ENCODE peak calls at places on chromosomes 12 and 14, in nine cellular contexts. G is lung, T is A549, M is neuronal stem cell, Z is mesenchymal stem cell, L is upper lobe of right lung, H is IMR-90, U is keratinocyte, R is esophagus squamous epithelium. B is an unnamed sample. For H3K9me3, the result is how much of the 10 kb centered on the place peaks cover.

GRCh38 chr14:65164068-65164824 is 61.9 kb upstream of the MAX start:
- DNase-seq in G (no peak), T (peak), M (peak), Z (peak), L (no peak), H (peak), U (no peak), R (no peak), B (peak)

GRCh38 chr14:96783306-96784224 is 13.6 kb upstream of the VRK1 start:
- DNase-seq in G (peak), T (no peak), M (no peak), Z (no peak), L (no peak), H (no peak), U (peak), R (no peak), B (no peak)

GRCh38 chr14:79663453-79663852 is 547.9 kb downstream of the DIO2 start:
- DNase-seq in G (no peak), T (no peak), M (no peak), Z (no peak), L (no peak), H (no peak), U (no peak), R (no peak), B (no peak)

GRCh38 chr12:86376052-86376451 is 119.9 kb upstream of the MGAT4C start:
- DNase-seq in G (no peak), T (peak), M (no peak), Z (no peak), L (no peak), H (no peak), U (no peak), R (no peak), B (no peak)

GRCh38 chr12:96255077-96255476 is 60.9 kb downstream of the ELK3 start:
- DNase-seq in G (peak), T (no peak), M (no peak), Z (peak), L (no peak), H (peak), U (no peak), R (no peak), B (no peak)

GRCh38 chr12:18141583-18141982 is 51.6 kb upstream of the RERGL start:
- DNase-seq in G (no peak), T (no peak), M (no peak), Z (no peak), L (no peak), H (no peak), U (peak), R (no peak), B (no peak)

GRCh38 chr14:38716871-38717270 is 386.2 kb downstream of the SEC23A start:
- DNase-seq in G (no peak), T (no peak), M (no peak), Z (no peak), L (no peak), H (no peak), U (no peak), R (no peak), B (peak)

GRCh38 chr14:26204362-26204953 is 393.4 kb downstream of the NOVA1 start:
- DNase-seq in G (no peak), T (no peak), M (peak), Z (peak), L (no peak), H (no peak), U (no peak), R (no peak), B (no peak)

GRCh38 chr14:93150227-93151206 is 34.2 kb downstream of the MOAP1 start:
- DNase-seq in G (no peak), T (no peak), M (no peak), Z (no peak), L (no peak), H (no peak), U (peak), R (no peak), B (no peak)

DNA sequence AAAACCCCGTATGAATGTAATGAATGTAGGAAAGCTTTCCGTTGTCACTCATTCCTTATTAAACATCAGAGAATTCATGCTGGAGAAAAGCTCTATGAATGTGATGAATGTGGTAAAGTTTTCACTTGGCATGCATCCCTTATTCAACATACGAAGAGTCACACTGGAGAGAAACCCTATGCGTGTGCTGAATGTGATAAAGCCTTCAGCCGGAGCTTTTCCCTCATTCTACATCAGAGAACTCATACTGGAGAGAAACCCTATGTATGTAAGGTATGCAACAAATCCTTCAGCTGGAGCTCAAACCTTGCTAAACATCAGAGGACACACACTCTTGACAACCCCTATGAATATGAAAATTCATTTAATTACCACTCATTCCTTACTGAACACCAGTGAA is 23.8 kb downstream of the ZNF891 start:
- DNase-seq in G (no peak), T (peak), M (no peak), Z (peak), L (no peak), H (no peak), U (no peak), R (no peak), B (no peak)
- H3K9me3 ChIP-seq in G (half or more), T (half or more), M (under half), Z (half or more), L (half or more), H (half or more), U (under half), R (half or more), B (half or more)

GRCh38 chr14:34331728-34332623 is 130.1 kb downstream of the SPTSSA start:
- DNase-seq in G (peak), T (peak), M (peak), Z (peak), L (peak), H (peak), U (no peak), R (no peak), B (peak)
- H3K4me3 ChIP-seq in G (no peak), T (no peak), M (no peak), Z (no peak), L (no peak), H (no peak), U (no peak), R (no peak), B (peak)

GRCh38 chr12:8037947-8038346 is 5.4 kb downstream of the FOXJ2 start:
- DNase-seq in G (no peak), T (no peak), M (no peak), Z (no peak), L (no peak), H (no peak), U (no peak), R (no peak), B (no peak)
- H3K27ac ChIP-seq in G (peak), T (no peak), M (no peak), Z (no peak), L (no peak), H (no peak), U (peak), R (peak), B (no peak)

DNA sequence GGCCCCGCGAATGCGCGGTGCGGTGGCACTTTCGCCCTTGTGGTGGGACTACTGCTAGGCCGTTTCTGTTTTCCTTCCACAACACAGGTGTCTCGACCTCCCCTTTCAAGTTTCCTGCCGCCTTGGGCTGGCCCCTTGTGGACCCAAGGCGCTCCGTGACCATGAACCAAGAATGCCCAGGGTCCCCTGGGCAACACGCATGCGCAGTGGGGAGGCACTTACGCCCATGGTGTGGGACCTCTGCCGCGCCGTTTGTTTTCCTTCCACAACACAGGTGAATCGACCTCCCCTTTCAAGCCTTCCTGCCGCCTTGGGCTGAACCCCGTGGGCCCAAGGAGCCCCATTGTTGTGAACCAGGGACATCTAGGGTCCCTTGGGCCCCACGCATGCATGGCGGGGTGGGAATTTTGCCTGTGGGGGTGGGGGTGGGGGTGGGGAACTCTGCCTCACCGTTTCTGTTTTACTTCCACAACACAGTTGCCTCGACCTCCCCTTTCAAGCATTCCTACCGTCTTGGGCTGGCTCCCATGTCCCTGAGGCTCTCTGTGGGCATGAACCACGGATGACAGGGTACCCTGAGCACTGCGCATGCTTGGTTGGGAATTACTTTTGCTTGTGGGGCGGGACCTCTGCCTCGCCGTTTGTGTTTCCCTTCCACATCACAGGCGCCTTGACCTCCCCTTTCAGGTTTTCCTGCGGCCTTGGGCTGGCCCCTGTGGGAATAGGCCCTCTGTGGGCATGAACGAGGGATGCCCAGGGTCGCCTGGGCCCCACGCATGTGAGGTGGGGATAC is 355.1 kb downstream of the ALG10 start:
- DNase-seq in G (no peak), T (no peak), M (no peak), Z (no peak), L (no peak), H (no peak), U (no peak), R (no peak), B (no peak)
- H3K9me3 ChIP-seq in G (under half), T (under half), M (half or more), Z (under half), L (under half), H (under half), U (under half), R (half or more), B (under half)

GRCh38 chr12:124654666-124655316 is 87.4 kb upstream of the NCOR2 start:
- DNase-seq in G (peak), T (no peak), M (no peak), Z (no peak), L (peak), H (no peak), U (no peak), R (no peak), B (no peak)
- H3K4me3 ChIP-seq in G (no peak), T (no peak), M (no peak), Z (peak), L (peak), H (no peak), U (no peak), R (no peak), B (no peak)

GRCh38 chr14:81536125-81536771 is 2.6 kb upstream of the SEL1L start:
- DNase-seq in G (no peak), T (no peak), M (no peak), Z (no peak), L (no peak), H (no peak), U (no peak), R (no peak), B (no peak)

GRCh38 chr14:81533212-81533535 is 479 bp downstream of the SEL1L start:
- DNase-seq in G (no peak), T (no peak), M (no peak), Z (no peak), L (no peak), H (no peak), U (no peak), R (no peak), B (no peak)

GRCh38 chr14:81535399-81536124 is 1.9 kb upstream of the SEL1L start:
- DNase-seq in G (no peak), T (no peak), M (no peak), Z (no peak), L (no peak), H (no peak), U (no peak), R (no peak), B (no peak)

GRCh38 chr14:81534510-81535074 is 939 bp upstream of the SEL1L start:
- DNase-seq in G (no peak), T (no peak), M (no peak), Z (no peak), L (no peak), H (no peak), U (no peak), R (no peak), B (no peak)

DNA sequence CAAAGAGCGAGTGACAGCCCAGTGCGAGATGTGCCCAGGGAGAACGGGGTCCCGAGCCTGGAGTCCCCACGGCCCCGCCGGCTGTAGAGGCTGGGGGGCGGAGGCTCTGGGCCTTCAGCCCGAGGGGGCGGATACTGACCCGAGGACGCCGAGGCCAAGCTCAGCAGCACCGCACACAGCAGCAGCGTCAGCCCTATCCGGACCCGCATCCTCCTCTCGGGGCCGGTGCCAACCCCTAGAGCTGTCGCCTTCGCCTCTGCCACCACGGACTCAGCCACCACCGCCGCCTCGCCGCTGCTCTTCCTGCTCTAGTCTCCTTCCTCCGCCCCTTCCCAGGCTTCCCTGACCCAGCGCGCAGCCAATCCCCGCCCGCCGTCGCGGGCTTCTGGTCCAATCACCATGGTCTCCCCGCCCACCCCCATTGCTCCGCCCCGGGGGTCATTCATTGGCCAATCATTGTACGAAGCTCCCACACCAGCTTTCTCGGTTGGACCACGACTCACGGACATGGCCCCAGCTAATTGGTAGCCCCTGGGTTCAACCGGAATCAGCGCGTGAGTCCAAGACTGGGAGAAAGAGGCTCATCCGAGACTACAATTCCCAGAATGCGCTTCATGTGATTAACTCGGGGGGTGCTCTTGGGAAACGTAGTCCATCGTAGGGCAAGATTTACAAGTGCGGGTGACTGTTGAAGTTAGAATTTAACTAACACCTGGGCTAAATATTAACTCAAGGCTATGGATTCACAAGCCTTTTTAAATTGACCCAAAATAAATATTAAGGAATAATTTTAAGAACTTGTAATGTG is at the start of gene SEL1L:
- DNase-seq in G (peak), T (peak), M (peak), Z (peak), L (peak), H (peak), U (peak), R (peak), B (peak)
- H3K27ac ChIP-seq in G (peak), T (peak), M (no peak), Z (no peak), L (peak), H (peak), U (peak), R (peak), B (no peak)

DNA sequence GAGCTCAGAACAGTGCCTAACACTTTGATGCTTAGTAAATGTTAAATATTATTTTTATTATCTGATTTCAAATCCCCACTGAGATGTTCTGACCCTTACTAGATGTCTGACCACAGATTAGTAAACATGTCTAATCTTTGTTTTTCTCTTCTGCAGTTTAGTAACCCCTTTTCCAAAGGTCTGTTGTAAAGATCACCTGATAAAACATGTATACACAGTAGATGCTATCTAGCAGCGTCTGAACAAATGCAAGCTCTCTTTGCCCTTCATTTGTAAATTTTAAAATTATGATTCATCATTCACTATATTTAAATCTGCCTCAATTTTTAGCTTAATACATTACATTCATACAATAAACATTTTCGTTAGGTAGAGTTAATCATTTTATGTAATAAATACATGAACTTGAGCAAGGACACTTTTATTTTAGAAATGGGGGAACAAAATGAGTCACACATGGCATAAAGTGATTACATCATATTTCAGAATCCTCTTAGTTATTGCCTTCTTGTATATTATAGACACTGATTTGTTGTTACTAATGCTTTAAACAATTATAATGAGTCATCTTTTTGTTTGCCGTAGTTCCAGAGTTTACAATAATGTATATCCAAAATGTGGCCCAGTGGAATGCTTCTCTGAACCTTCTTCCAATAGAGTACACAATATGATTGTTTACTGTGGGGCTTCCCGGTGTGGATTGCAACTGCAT is 1.7 kb upstream of the OR4K5 start:
- DNase-seq in G (no peak), T (no peak), M (no peak), Z (no peak), L (no peak), H (no peak), U (no peak), R (no peak), B (no peak)
- H3K9me3 ChIP-seq in G (under half), T (under half), M (under half), Z (under half), L (under half), H (under half), U (under half), R (under half), B (under half)

DNA sequence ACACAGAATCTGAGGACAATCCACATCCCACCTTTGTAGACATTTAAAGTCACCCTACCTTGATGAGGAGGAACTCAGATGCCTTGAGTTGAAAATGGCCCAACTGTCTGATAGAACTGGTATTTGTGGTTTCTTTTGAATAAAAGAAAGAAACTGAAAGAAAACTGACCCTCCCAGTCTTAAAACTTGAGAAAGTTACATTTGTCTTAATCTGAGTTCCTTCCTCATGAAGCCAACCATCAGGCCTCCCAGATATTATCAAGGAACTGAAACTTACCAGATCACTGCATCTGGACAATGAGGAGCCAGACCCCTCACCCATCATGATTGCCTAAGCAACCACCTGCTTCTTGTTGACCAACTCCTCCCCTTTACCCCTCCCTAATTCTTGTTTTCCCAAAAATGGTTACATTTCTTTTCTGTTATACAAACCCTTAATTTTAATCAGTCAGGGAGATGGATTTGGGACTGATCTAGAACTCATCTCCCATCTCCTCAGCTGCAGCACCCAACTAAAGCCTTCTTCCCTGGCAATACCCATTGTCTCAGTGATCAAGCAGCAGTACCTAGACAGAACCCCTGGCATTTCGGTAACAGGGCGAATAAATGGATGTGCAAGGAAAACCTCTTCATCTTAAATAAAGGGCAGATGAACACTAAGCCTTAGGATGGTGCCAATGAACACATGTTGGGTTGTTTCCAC is 72.0 kb upstream of the RESF1 start:
- DNase-seq in G (no peak), T (no peak), M (no peak), Z (no peak), L (no peak), H (no peak), U (no peak), R (no peak), B (peak)
- H3K4me3 ChIP-seq in G (no peak), T (no peak), M (no peak), Z (no peak), L (no peak), H (no peak), U (no peak), R (no peak), B (no peak)

B was measured in Karpas-422.